ENCODE peak calls at places on chromosome 22, in five cellular contexts. One of them, this sample, is unnamed.

GRCh38 chr22:50581950-50582561 is 593 bp downstream of the CHKB start:
- DNase-seq in iris pigment epithelial cell: peak; percentile 15
- DNase-seq in AG08395: no peak
- DNase-seq in stimulated activated CD4-positive, alpha-beta T cell treated with anti-CD3 and anti-CD28 coated beads, TNF-alpha, amount 100 ng/mL, for 48 hours: peak; percentile 21
- DNase-seq in PC-9: no peak
- DNase-seq in this sample: peak; percentile 39

GRCh38 chr22:17845340-17845739 is 71.1 kb upstream of the BID start:
- DNase-seq in stimulated activated CD4-positive, alpha-beta T cell treated with anti-CD3 and anti-CD28 coated beads, TNF-alpha, amount 100 ng/mL, for 48 hours: no peak
- DNase-seq in AG08395: no peak
- DNase-seq in iris pigment epithelial cell: no peak
- DNase-seq in PC-9: no peak
- DNase-seq in this sample: no peak

GRCh38 chr22:28799834-28800307 is 498 bp downstream of the XBP1 start:
- DNase-seq in iris pigment epithelial cell: peak; percentile 60
- DNase-seq in stimulated activated CD4-positive, alpha-beta T cell treated with anti-CD3 and anti-CD28 coated beads, TNF-alpha, amount 100 ng/mL, for 48 hours: no peak
- DNase-seq in AG08395: peak; percentile 77
- DNase-seq in PC-9: peak; percentile 45
- DNase-seq in this sample: peak; percentile 80

GRCh38 chr22:46769191-46769675 is 6.8 kb downstream of the TBC1D22A start:
- DNase-seq in PC-9: no peak
- DNase-seq in iris pigment epithelial cell: no peak
- DNase-seq in AG08395: no peak
- DNase-seq in stimulated activated CD4-positive, alpha-beta T cell treated with anti-CD3 and anti-CD28 coated beads, TNF-alpha, amount 100 ng/mL, for 48 hours: no peak
- DNase-seq in this sample: no peak

GRCh38 chr22:39375646-39376045 is 23.9 kb upstream of the TAB1 start:
- DNase-seq in AG08395: no peak
- DNase-seq in stimulated activated CD4-positive, alpha-beta T cell treated with anti-CD3 and anti-CD28 coated beads, TNF-alpha, amount 100 ng/mL, for 48 hours: no peak
- DNase-seq in iris pigment epithelial cell: no peak
- DNase-seq in PC-9: no peak
- DNase-seq in this sample: no peak

GRCh38 chr22:28442264-28442950 is 237.2 kb downstream of the TTC28 start:
- DNase-seq in iris pigment epithelial cell: peak; percentile 83
- DNase-seq in AG08395: peak; percentile 89
- DNase-seq in stimulated activated CD4-positive, alpha-beta T cell treated with anti-CD3 and anti-CD28 coated beads, TNF-alpha, amount 100 ng/mL, for 48 hours: peak; percentile 62
- DNase-seq in PC-9: peak; percentile 70
- DNase-seq in this sample: peak; percentile 68

GRCh38 chr22:35076648-35077047 is 10.7 kb downstream of the ISX start:
- DNase-seq in PC-9: no peak
- DNase-seq in iris pigment epithelial cell: no peak
- DNase-seq in stimulated activated CD4-positive, alpha-beta T cell treated with anti-CD3 and anti-CD28 coated beads, TNF-alpha, amount 100 ng/mL, for 48 hours: no peak
- DNase-seq in AG08395: no peak
- DNase-seq in this sample: no peak

GRCh38 chr22:37267128-37267587 is 15.2 kb upstream of the CYTH4 start:
- DNase-seq in AG08395: peak; percentile 53
- DNase-seq in PC-9: peak; percentile 71
- DNase-seq in iris pigment epithelial cell: peak; percentile 23
- DNase-seq in stimulated activated CD4-positive, alpha-beta T cell treated with anti-CD3 and anti-CD28 coated beads, TNF-alpha, amount 100 ng/mL, for 48 hours: peak; percentile 64
- DNase-seq in this sample: peak; percentile 60

GRCh38 chr22:41302016-41302767 is 867 bp downstream of the ZC3H7B start:
- DNase-seq in PC-9: no peak
- DNase-seq in stimulated activated CD4-positive, alpha-beta T cell treated with anti-CD3 and anti-CD28 coated beads, TNF-alpha, amount 100 ng/mL, for 48 hours: no peak
- DNase-seq in AG08395: no peak
- DNase-seq in iris pigment epithelial cell: no peak
- DNase-seq in this sample: peak; percentile 27

GRCh38 chr22:31363885-31364284 is 17.7 kb upstream of the PATZ1 start:
- DNase-seq in stimulated activated CD4-positive, alpha-beta T cell treated with anti-CD3 and anti-CD28 coated beads, TNF-alpha, amount 100 ng/mL, for 48 hours: no peak
- DNase-seq in iris pigment epithelial cell: no peak
- DNase-seq in PC-9: no peak
- DNase-seq in AG08395: no peak
- DNase-seq in this sample: no peak

GRCh38 chr22:47092896-47093311 is 330.5 kb downstream of the TBC1D22A start:
- DNase-seq in AG08395: peak; percentile 59
- DNase-seq in iris pigment epithelial cell: peak; percentile 87
- DNase-seq in PC-9: no peak
- DNase-seq in stimulated activated CD4-positive, alpha-beta T cell treated with anti-CD3 and anti-CD28 coated beads, TNF-alpha, amount 100 ng/mL, for 48 hours: no peak
- DNase-seq in this sample: no peak

This sample was measured in dermis blood vessel endothelial cell.